ENCODE peak calls at places on chromosomes 13 and 19, in seven cellular contexts. One of them, this sample, is unnamed.

GRCh38 chr19:30339624-30340525 is 32.3 kb upstream of the ZNF536 start:
- DNase-seq in HCT116: no peak
- DNase-seq in SK-N-SH: no peak
- DNase-seq in HepG2: no peak
- DNase-seq in H1: no peak
- DNase-seq in K562: no peak
- DNase-seq in GM12878: no peak
- DNase-seq in this sample: no peak

GRCh38 chr13:110323172-110323851 is 16.2 kb downstream of the COL4A2 start:
- DNase-seq in HCT116: no peak
- DNase-seq in SK-N-SH: no peak
- DNase-seq in HepG2: no peak
- DNase-seq in H1: no peak
- DNase-seq in K562: no peak
- DNase-seq in GM12878: no peak
- DNase-seq in this sample: no peak

GRCh38 chr13:93775507-93776108 is 549.0 kb downstream of the GPC6 start:
- DNase-seq in HCT116: no peak
- DNase-seq in SK-N-SH: no peak
- DNase-seq in HepG2: peak; percentile 39
- DNase-seq in H1: no peak
- DNase-seq in K562: no peak
- DNase-seq in GM12878: no peak
- DNase-seq in this sample: no peak

GRCh38 chr13:80382576-80382975 is 41.6 kb upstream of the SPRY2 start:
- DNase-seq in HCT116: no peak
- DNase-seq in SK-N-SH: no peak
- DNase-seq in HepG2: no peak
- DNase-seq in H1: no peak
- DNase-seq in K562: no peak
- DNase-seq in GM12878: no peak
- DNase-seq in this sample: no peak

GRCh38 chr13:33003458-33004019 is 12.7 kb upstream of the KL start:
- DNase-seq in HCT116: no peak
- DNase-seq in SK-N-SH: no peak
- DNase-seq in HepG2: no peak
- DNase-seq in H1: no peak
- DNase-seq in K562: no peak
- DNase-seq in GM12878: no peak
- DNase-seq in this sample: no peak

GRCh38 chr19:17234911-17235617 is 9.0 kb downstream of the OCEL1 start:
- DNase-seq in HCT116: no peak
- DNase-seq in SK-N-SH: peak; percentile 86
- DNase-seq in HepG2: no peak
- DNase-seq in H1: peak; percentile 90
- DNase-seq in K562: peak; percentile 90
- DNase-seq in GM12878: no peak
- DNase-seq in this sample: no peak

GRCh38 chr19:38932425-38933179 is 1.9 kb downstream of the MRPS12 start:
- DNase-seq in HCT116: peak; percentile 26
- DNase-seq in SK-N-SH: no peak
- DNase-seq in HepG2: peak; percentile 63
- DNase-seq in H1: no peak
- DNase-seq in K562: peak; percentile 51
- DNase-seq in GM12878: no peak
- DNase-seq in this sample: no peak

GRCh38 chr13:20848944-20849343 is 53.6 kb downstream of the XPO4 start:
- DNase-seq in HCT116: no peak
- DNase-seq in SK-N-SH: no peak
- DNase-seq in HepG2: no peak
- DNase-seq in H1: no peak
- DNase-seq in K562: no peak
- DNase-seq in GM12878: no peak
- DNase-seq in this sample: no peak

GRCh38 chr19:46962030-46962570 is 57.5 kb upstream of the NPAS1 start:
- DNase-seq in HCT116: no peak
- DNase-seq in SK-N-SH: no peak
- DNase-seq in HepG2: no peak
- DNase-seq in H1: no peak
- DNase-seq in K562: no peak
- DNase-seq in GM12878: no peak
- DNase-seq in this sample: no peak

GRCh38 chr19:5080030-5080644 is 111.2 kb downstream of the KDM4B start:
- DNase-seq in HCT116: no peak
- DNase-seq in SK-N-SH: peak; percentile 95
- DNase-seq in HepG2: no peak
- DNase-seq in H1: no peak
- DNase-seq in K562: no peak
- DNase-seq in GM12878: no peak
- DNase-seq in this sample: no peak

GRCh38 chr19:51372649-51373504 is at the start of gene NKG7:
- DNase-seq in HCT116: no peak
- DNase-seq in SK-N-SH: no peak
- DNase-seq in HepG2: no peak
- DNase-seq in H1: no peak
- DNase-seq in K562: peak; percentile 56
- DNase-seq in GM12878: peak; percentile 68
- DNase-seq in this sample: no peak

GRCh38 chr13:92320323-92320722 is 906.3 kb upstream of the GPC6 start:
- DNase-seq in HCT116: no peak
- DNase-seq in SK-N-SH: no peak
- DNase-seq in HepG2: no peak
- DNase-seq in H1: no peak
- DNase-seq in K562: no peak
- DNase-seq in GM12878: no peak
- DNase-seq in this sample: no peak

GRCh38 chr19:7833225-7834156 is 3.5 kb downstream of the EVI5L start:
- DNase-seq in HCT116: peak; percentile 93
- DNase-seq in SK-N-SH: no peak
- DNase-seq in HepG2: peak; percentile 29
- DNase-seq in H1: no peak
- DNase-seq in K562: peak; percentile 66
- DNase-seq in GM12878: no peak
- DNase-seq in this sample: no peak

GRCh38 chr13:98252931-98253470 is 75.9 kb upstream of the RNF113B start:
- DNase-seq in HCT116: peak; percentile 21
- DNase-seq in SK-N-SH: no peak
- DNase-seq in HepG2: peak; percentile 49
- DNase-seq in H1: no peak
- DNase-seq in K562: no peak
- DNase-seq in GM12878: no peak
- DNase-seq in this sample: no peak

GRCh38 chr19:1935484-1936208 is 5.3 kb upstream of the CSNK1G2 start:
- DNase-seq in HCT116: peak; percentile 68
- DNase-seq in SK-N-SH: no peak
- DNase-seq in HepG2: peak; percentile 62
- DNase-seq in H1: no peak
- DNase-seq in K562: peak; percentile 66
- DNase-seq in GM12878: no peak
- DNase-seq in this sample: peak; percentile 80

GRCh38 chr13:21733475-21734311 is 62.8 kb downstream of the FGF9 start:
- DNase-seq in HCT116: no peak
- DNase-seq in SK-N-SH: no peak
- DNase-seq in HepG2: no peak
- DNase-seq in H1: no peak
- DNase-seq in K562: no peak
- DNase-seq in GM12878: no peak
- DNase-seq in this sample: no peak

GRCh38 chr19:1837625-1838105 is 10.6 kb downstream of the REXO1 start:
- DNase-seq in HCT116: no peak
- DNase-seq in SK-N-SH: peak; percentile 95
- DNase-seq in HepG2: peak; percentile 40
- DNase-seq in H1: peak; percentile 98
- DNase-seq in K562: peak; percentile 83
- DNase-seq in GM12878: no peak
- DNase-seq in this sample: peak; percentile 56

GRCh38 chr13:113729329-113730019 is 29.6 kb upstream of the TMEM255B start:
- DNase-seq in HCT116: no peak
- DNase-seq in SK-N-SH: peak; percentile 70
- DNase-seq in HepG2: no peak
- DNase-seq in H1: no peak
- DNase-seq in K562: no peak
- DNase-seq in GM12878: no peak
- DNase-seq in this sample: no peak

GRCh38 chr19:19236173-19236572 is 24.4 kb downstream of the NCAN start:
- DNase-seq in HCT116: no peak
- DNase-seq in SK-N-SH: no peak
- DNase-seq in HepG2: no peak
- DNase-seq in H1: no peak
- DNase-seq in K562: no peak
- DNase-seq in GM12878: no peak
- DNase-seq in this sample: no peak

GRCh38 chr13:81058211-81058915 is 717.4 kb upstream of the SPRY2 start:
- DNase-seq in HCT116: no peak
- DNase-seq in SK-N-SH: no peak
- DNase-seq in HepG2: no peak
- DNase-seq in H1: no peak
- DNase-seq in K562: no peak
- DNase-seq in GM12878: no peak
- DNase-seq in this sample: no peak

GRCh38 chr13:99312493-99312883 is 5.3 kb upstream of the GPR183 start:
- DNase-seq in HCT116: no peak
- DNase-seq in SK-N-SH: peak; percentile 18
- DNase-seq in HepG2: no peak
- DNase-seq in H1: no peak
- DNase-seq in K562: no peak
- DNase-seq in GM12878: no peak
- DNase-seq in this sample: no peak

GRCh38 chr13:112000888-112001287 is 66.1 kb upstream of the SOX1 start:
- DNase-seq in HCT116: no peak
- DNase-seq in SK-N-SH: no peak
- DNase-seq in HepG2: no peak
- DNase-seq in H1: no peak
- DNase-seq in K562: no peak
- DNase-seq in GM12878: no peak
- DNase-seq in this sample: no peak
- TF ChIP-seq JUND in HCT116: no peak
- TF ChIP-seq JUND in SK-N-SH: no peak
- TF ChIP-seq JUND in HepG2: no peak
- TF ChIP-seq JUND in H1: no peak
- TF ChIP-seq JUND in K562: no peak
- TF ChIP-seq JUND in GM12878: no peak
- TF ChIP-seq JUND in this sample: no peak

GRCh38 chr13:106260352-106260751 is 275.1 kb downstream of the EFNB2 start:
- DNase-seq in HCT116: no peak
- DNase-seq in SK-N-SH: no peak
- DNase-seq in HepG2: no peak
- DNase-seq in H1: no peak
- DNase-seq in K562: no peak
- DNase-seq in GM12878: no peak
- DNase-seq in this sample: no peak

GRCh38 chr13:106262886-106263285 is 272.6 kb downstream of the EFNB2 start:
- DNase-seq in HCT116: no peak
- DNase-seq in SK-N-SH: no peak
- DNase-seq in HepG2: no peak
- DNase-seq in H1: no peak
- DNase-seq in K562: no peak
- DNase-seq in GM12878: no peak
- DNase-seq in this sample: no peak

GRCh38 chr13:106259928-106260327 is 275.5 kb downstream of the EFNB2 start:
- DNase-seq in HCT116: no peak
- DNase-seq in SK-N-SH: no peak
- DNase-seq in HepG2: no peak
- DNase-seq in H1: no peak
- DNase-seq in K562: no peak
- DNase-seq in GM12878: no peak
- DNase-seq in this sample: no peak

GRCh38 chr13:106261450-106261849 is 274.0 kb downstream of the EFNB2 start:
- DNase-seq in HCT116: no peak
- DNase-seq in SK-N-SH: no peak
- DNase-seq in HepG2: no peak
- DNase-seq in H1: no peak
- DNase-seq in K562: no peak
- DNase-seq in GM12878: no peak
- DNase-seq in this sample: no peak

GRCh38 chr13:106263801-106264200 is 271.7 kb downstream of the EFNB2 start:
- DNase-seq in HCT116: no peak
- DNase-seq in SK-N-SH: no peak
- DNase-seq in HepG2: no peak
- DNase-seq in H1: no peak
- DNase-seq in K562: no peak
- DNase-seq in GM12878: no peak
- DNase-seq in this sample: no peak
- TF ChIP-seq JUND in HCT116: no peak
- TF ChIP-seq JUND in SK-N-SH: no peak
- TF ChIP-seq JUND in HepG2: no peak
- TF ChIP-seq JUND in H1: no peak
- TF ChIP-seq JUND in K562: no peak
- TF ChIP-seq JUND in GM12878: no peak
- TF ChIP-seq JUND in this sample: no peak

DNA sequence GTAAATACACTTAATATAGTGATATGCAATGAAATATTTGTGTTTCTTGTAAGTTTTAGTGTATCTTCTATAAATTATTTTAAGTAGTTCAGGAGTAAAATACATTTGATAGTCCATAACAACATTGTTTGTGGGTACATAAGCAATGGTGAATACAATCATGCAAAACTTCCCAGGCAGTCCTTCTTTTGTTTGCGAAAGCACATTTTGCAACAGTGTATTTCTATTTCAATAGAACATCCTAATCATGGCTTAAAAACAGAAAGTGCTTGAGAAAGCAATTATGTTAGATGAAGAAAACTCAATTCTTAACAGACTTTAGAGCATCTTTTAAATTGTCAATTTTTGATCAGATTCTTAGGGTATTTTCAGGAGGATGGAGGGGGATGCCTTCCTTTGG is 155.6 kb downstream of the POSTN start:
- DNase-seq in HCT116: no peak
- DNase-seq in SK-N-SH: no peak
- DNase-seq in HepG2: no peak
- DNase-seq in H1: no peak
- DNase-seq in K562: no peak
- DNase-seq in GM12878: no peak
- DNase-seq in this sample: no peak
- TF ChIP-seq JUND in HCT116: no peak
- TF ChIP-seq JUND in SK-N-SH: no peak
- TF ChIP-seq JUND in HepG2: no peak
- TF ChIP-seq JUND in H1: no peak
- TF ChIP-seq JUND in K562: no peak
- TF ChIP-seq JUND in GM12878: no peak
- TF ChIP-seq JUND in this sample: no peak

GRCh38 chr19:15035795-15036311 is 13.4 kb upstream of the CASP14 start:
- DNase-seq in HCT116: no peak
- DNase-seq in SK-N-SH: no peak
- DNase-seq in HepG2: no peak
- DNase-seq in H1: no peak
- DNase-seq in K562: no peak
- DNase-seq in GM12878: no peak
- DNase-seq in this sample: no peak

GRCh38 chr19:15042003-15042402 is 7.3 kb upstream of the CASP14 start:
- DNase-seq in HCT116: no peak
- DNase-seq in SK-N-SH: no peak
- DNase-seq in HepG2: no peak
- DNase-seq in H1: no peak
- DNase-seq in K562: no peak
- DNase-seq in GM12878: no peak
- DNase-seq in this sample: no peak

DNA sequence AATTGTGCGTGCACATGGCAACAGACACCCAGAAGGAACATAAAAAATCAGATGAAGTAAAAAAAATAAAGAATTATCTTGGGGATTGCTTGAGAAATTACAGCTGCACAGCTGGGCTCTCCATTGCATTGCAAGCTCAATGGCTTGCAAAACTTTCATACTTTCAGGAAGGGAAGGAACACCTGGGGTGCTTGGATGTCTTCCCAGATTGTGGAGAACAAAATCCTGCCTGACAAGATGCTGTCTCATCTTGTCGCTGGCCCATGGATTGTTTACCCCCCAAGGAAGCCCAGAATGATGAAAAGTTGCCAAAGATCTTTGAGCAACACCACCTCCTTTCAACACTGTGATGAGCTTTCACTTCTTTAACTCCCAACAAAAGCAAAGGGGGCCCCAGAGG is 11.0 kb upstream of the CASP14 start:
- DNase-seq in HCT116: no peak
- DNase-seq in SK-N-SH: no peak
- DNase-seq in HepG2: no peak
- DNase-seq in H1: no peak
- DNase-seq in K562: no peak
- DNase-seq in GM12878: no peak
- DNase-seq in this sample: peak; percentile 70
- TF ChIP-seq JUND in HCT116: no peak
- TF ChIP-seq JUND in SK-N-SH: no peak
- TF ChIP-seq JUND in HepG2: no peak
- TF ChIP-seq JUND in H1: no peak
- TF ChIP-seq JUND in K562: no peak
- TF ChIP-seq JUND in GM12878: no peak
- TF ChIP-seq JUND in this sample: no peak